ENCODE peak calls at places on chromosomes 4 and X, in five cellular contexts. N is lower leg skin, F is NCI-H748 treated with DMSO at 0.1 percent for 48 hours, W is breast epithelium, Z is memory B cell. S is an unnamed sample.

GRCh38 chr4:9409793-9410192 is 34.4 kb upstream of the DEFB131A start:
- DNase-seq in N (no peak), F (no peak), W (no peak), Z (no peak), S (peak; percentile 75)

GRCh38 chrX:118904218-118904617 is 70.2 kb upstream of the LONRF3 start:
- DNase-seq in N (no peak), F (no peak), W (no peak), Z (no peak), S (no peak)

GRCh38 chrX:25015486-25016360 is at the start of gene ARX:
- DNase-seq in N (no peak), F (no peak), W (no peak), Z (no peak), S (peak; percentile 72)

GRCh38 chr4:121199742-121200561 is 35.8 kb upstream of the TNIP3 start:
- DNase-seq in N (no peak), F (no peak), W (no peak), Z (no peak), S (no peak)

GRCh38 chr4:169345207-169345788 is 74.5 kb upstream of the SH3RF1 start:
- DNase-seq in N (no peak), F (no peak), W (no peak), Z (no peak), S (no peak)

GRCh38 chrX:98299785-98300184 is 1416.1 kb downstream of the RPA4 start:
- DNase-seq in N (no peak), F (no peak), W (no peak), Z (no peak), S (no peak)

GRCh38 chr4:9691221-9692065 is 90.0 kb upstream of the DRD5 start:
- DNase-seq in N (peak; percentile 96), F (peak; percentile 74), W (peak; percentile 97), Z (peak; percentile 82), S (peak; percentile 97)

GRCh38 chrX:72272868-72273267 is 4.2 kb downstream of the RPS4X start:
- DNase-seq in N (no peak), F (no peak), W (no peak), Z (no peak), S (no peak)

GRCh38 chrX:107480272-107480671 is 30.8 kb downstream of the FRMPD3 start:
- DNase-seq in N (no peak), F (no peak), W (no peak), Z (no peak), S (no peak)

GRCh38 chrX:132171881-132172280 is 44.1 kb upstream of the FRMD7 start:
- DNase-seq in N (no peak), F (no peak), W (no peak), Z (no peak), S (no peak)

GRCh38 chrX:34656842-34657780 is at the start of gene TMEM47:
- DNase-seq in N (peak; percentile 25), F (peak; percentile 29), W (peak; percentile 52), Z (no peak), S (peak; percentile 64)

GRCh38 chr4:141346144-141346543 is 125.4 kb downstream of the ZNF330 start:
- DNase-seq in N (no peak), F (peak; percentile 35), W (no peak), Z (no peak), S (no peak)

GRCh38 chr4:102678107-102678506 is 82.7 kb downstream of the MANBA start:
- DNase-seq in N (no peak), F (no peak), W (no peak), Z (no peak), S (no peak)

GRCh38 chrX:34778961-34779360 is 121.9 kb upstream of the TMEM47 start:
- DNase-seq in N (no peak), F (no peak), W (no peak), Z (no peak), S (no peak)

GRCh38 chr4:75490155-75490554 is 24.0 kb downstream of the RCHY1 start:
- DNase-seq in N (no peak), F (peak; percentile 6), W (no peak), Z (no peak), S (no peak)

GRCh38 chrX:148930330-148930729 is 429.9 kb downstream of the AFF2 start:
- DNase-seq in N (no peak), F (no peak), W (no peak), Z (no peak), S (no peak)